ENCODE peak calls at places on chromosomes 6 and 20, in nine cellular contexts. D is fibroblast of lung, H is mucosa of descending colon, V is ovary, Z is prostate gland, M is pancreas, S is brain microvascular endothelial cell, Q is body of pancreas, W is Peyer's patch. X is an unnamed sample.

GRCh38 chr6:152267967-152268845 is 369.0 kb downstream of the SYNE1 start:
- DNase-seq in D (peak), H (no peak), V (peak), Z (no peak), M (no peak), S (no peak), Q (peak), W (no peak), X (no peak)

GRCh38 chr6:108847738-108848115 is 495 bp upstream of the ARMC2 start:
- DNase-seq in D (no peak), H (no peak), V (no peak), Z (no peak), M (no peak), S (no peak), Q (no peak), W (no peak), X (no peak)

GRCh38 chr20:38272961-38273360 is 12.4 kb upstream of the KIAA1755 start:
- DNase-seq in D (peak), H (no peak), V (no peak), Z (no peak), M (no peak), S (peak), Q (no peak), W (peak), X (no peak)

GRCh38 chr20:51122931-51123658 is 100.2 kb upstream of the KCNG1 start:
- DNase-seq in D (no peak), H (no peak), V (no peak), Z (peak), M (no peak), S (no peak), Q (no peak), W (no peak), X (no peak)

GRCh38 chr6:20301256-20301655 is 89.0 kb upstream of the MBOAT1 start:
- DNase-seq in D (no peak), H (no peak), V (no peak), Z (no peak), M (no peak), S (no peak), Q (no peak), W (no peak), X (no peak)

GRCh38 chr6:35477028-35477427 is 8.8 kb downstream of the RPL10A start:
- DNase-seq in D (no peak), H (no peak), V (no peak), Z (no peak), M (no peak), S (no peak), Q (no peak), W (no peak), X (no peak)

GRCh38 chr20:9590189-9590588 is 75.8 kb downstream of the LAMP5 start:
- DNase-seq in D (peak), H (no peak), V (no peak), Z (no peak), M (no peak), S (peak), Q (peak), W (no peak), X (no peak)

GRCh38 chr6:32087574-32088486 is 21.3 kb downstream of the TNXB start:
- DNase-seq in D (peak), H (peak), V (peak), Z (peak), M (peak), S (peak), Q (peak), W (peak), X (no peak)

GRCh38 chr20:46671866-46672542 is 17.2 kb downstream of the TP53RK start:
- DNase-seq in D (no peak), H (no peak), V (no peak), Z (no peak), M (no peak), S (no peak), Q (no peak), W (no peak), X (no peak)

GRCh38 chr6:12890171-12890790 is 173.7 kb downstream of the PHACTR1 start:
- DNase-seq in D (no peak), H (no peak), V (no peak), Z (no peak), M (no peak), S (no peak), Q (peak), W (peak), X (no peak)

GRCh38 chr20:62123450-62124118 is 1.3 kb downstream of the LSM14B start:
- DNase-seq in D (peak), H (no peak), V (no peak), Z (no peak), M (no peak), S (peak), Q (no peak), W (no peak), X (no peak)

GRCh38 chr6:63476302-63476701 is 96.0 kb upstream of the LOC128125822 start:
- DNase-seq in D (no peak), H (no peak), V (no peak), Z (no peak), M (no peak), S (no peak), Q (peak), W (no peak), X (no peak)

GRCh38 chr20:21936720-21937380 is 231.4 kb downstream of the PAX1 start:
- DNase-seq in D (no peak), H (no peak), V (no peak), Z (no peak), M (no peak), S (no peak), Q (no peak), W (no peak), X (no peak)

GRCh38 chr6:54846857-54847721 is 518 bp downstream of the FAM83B start:
- DNase-seq in D (no peak), H (peak), V (no peak), Z (peak), M (peak), S (no peak), Q (peak), W (no peak), X (no peak)

GRCh38 chr6:69866351-69867074 is at the start of gene COL19A1:
- DNase-seq in D (no peak), H (peak), V (no peak), Z (no peak), M (peak), S (no peak), Q (peak), W (peak), X (no peak)

GRCh38 chr6:133889557-133890301 is 816 bp downstream of the TCF21 start:
- DNase-seq in D (peak), H (no peak), V (peak), Z (no peak), M (no peak), S (no peak), Q (no peak), W (no peak), X (no peak)

GRCh38 chr20:6975326-6975725 is 207.8 kb downstream of the BMP2 start:
- DNase-seq in D (no peak), H (no peak), V (no peak), Z (no peak), M (no peak), S (no peak), Q (no peak), W (no peak), X (no peak)

GRCh38 chr6:1910621-1911407 is 301.1 kb downstream of the FOXC1 start:
- DNase-seq in D (no peak), H (no peak), V (no peak), Z (no peak), M (no peak), S (no peak), Q (no peak), W (no peak), X (no peak)

GRCh38 chr20:17747431-17747846 is 47.7 kb downstream of the BANF2 start:
- DNase-seq in D (peak), H (no peak), V (no peak), Z (no peak), M (peak), S (peak), Q (peak), W (no peak), X (peak)

GRCh38 chr6:1636971-1637871 is 27.5 kb downstream of the FOXC1 start:
- DNase-seq in D (no peak), H (no peak), V (no peak), Z (no peak), M (no peak), S (no peak), Q (peak), W (peak), X (no peak)

GRCh38 chr20:61528591-61528990 is 276.5 kb downstream of the CDH4 start:
- DNase-seq in D (no peak), H (no peak), V (no peak), Z (no peak), M (no peak), S (no peak), Q (no peak), W (no peak), X (no peak)

GRCh38 chr20:46752639-46753235 is 43.3 kb downstream of the SLC2A10 start:
- DNase-seq in D (peak), H (peak), V (peak), Z (peak), M (peak), S (peak), Q (peak), W (peak), X (no peak)

GRCh38 chr6:21522007-21522758 is 71.4 kb upstream of the SOX4 start:
- DNase-seq in D (no peak), H (no peak), V (no peak), Z (no peak), M (no peak), S (no peak), Q (no peak), W (no peak), X (no peak)

GRCh38 chr6:75409286-75409685 is 84.3 kb downstream of the FILIP1 start:
- DNase-seq in D (peak), H (no peak), V (no peak), Z (no peak), M (no peak), S (no peak), Q (no peak), W (no peak), X (no peak)

GRCh38 chr20:40686434-40686882 is 2.6 kb downstream of the MAFB start:
- DNase-seq in D (no peak), H (no peak), V (no peak), Z (no peak), M (no peak), S (no peak), Q (peak), W (no peak), X (no peak)
- H3K4me3 ChIP-seq in D (peak), H (no peak), V (peak), Z (peak), M (peak), S (no peak), Q (no peak), W (peak), X (no peak)

GRCh38 chr6:53795254-53795701 is 473 bp downstream of the LRRC1 start:
- DNase-seq in D (no peak), H (no peak), V (no peak), Z (peak), M (peak), S (no peak), Q (peak), W (peak), X (no peak)

GRCh38 chr6:53795702-53796450 is 1.1 kb downstream of the LRRC1 start:
- DNase-seq in D (no peak), H (peak), V (no peak), Z (peak), M (peak), S (no peak), Q (peak), W (peak), X (no peak)

GRCh38 chr6:53794073-53794719 is 609 bp upstream of the LRRC1 start:
- DNase-seq in D (peak), H (peak), V (peak), Z (peak), M (peak), S (peak), Q (peak), W (peak), X (peak)

GRCh38 chr6:53793318-53793975 is 1.4 kb upstream of the LRRC1 start:
- DNase-seq in D (peak), H (peak), V (peak), Z (peak), M (peak), S (peak), Q (peak), W (peak), X (no peak)

DNA sequence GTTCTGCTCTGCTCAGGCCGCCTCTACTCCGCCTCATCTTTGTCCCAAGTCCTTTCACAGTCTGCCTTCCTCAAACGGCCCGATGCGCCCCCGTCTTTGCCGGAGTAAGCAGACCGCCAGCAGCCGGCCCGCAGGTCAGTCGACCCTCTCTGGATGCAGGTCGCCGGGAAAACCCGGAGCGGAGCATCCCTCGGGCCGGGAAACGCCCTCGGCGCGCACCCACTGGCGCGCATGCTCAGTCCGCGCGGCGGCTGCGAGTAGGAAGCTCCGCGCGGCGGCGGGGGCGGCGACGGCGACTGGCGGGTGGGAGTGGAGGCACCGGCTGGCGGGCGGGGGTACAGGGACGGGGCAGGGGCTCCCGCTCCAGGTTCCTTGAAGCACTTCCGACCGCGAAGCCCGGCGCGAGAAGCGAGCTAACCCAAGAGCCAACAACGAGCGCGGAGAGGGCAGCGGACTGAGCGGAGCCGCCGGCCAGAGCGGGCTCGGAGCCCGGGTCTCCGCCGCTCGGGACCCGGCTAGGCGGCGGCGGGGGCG is at the start of gene LRRC1:
- DNase-seq in D (peak), H (peak), V (peak), Z (peak), M (peak), S (peak), Q (peak), W (peak), X (no peak)
- H3K4me3 ChIP-seq in D (peak), H (peak), V (peak), Z (peak), M (peak), S (peak), Q (peak), W (peak), X (peak)

DNA sequence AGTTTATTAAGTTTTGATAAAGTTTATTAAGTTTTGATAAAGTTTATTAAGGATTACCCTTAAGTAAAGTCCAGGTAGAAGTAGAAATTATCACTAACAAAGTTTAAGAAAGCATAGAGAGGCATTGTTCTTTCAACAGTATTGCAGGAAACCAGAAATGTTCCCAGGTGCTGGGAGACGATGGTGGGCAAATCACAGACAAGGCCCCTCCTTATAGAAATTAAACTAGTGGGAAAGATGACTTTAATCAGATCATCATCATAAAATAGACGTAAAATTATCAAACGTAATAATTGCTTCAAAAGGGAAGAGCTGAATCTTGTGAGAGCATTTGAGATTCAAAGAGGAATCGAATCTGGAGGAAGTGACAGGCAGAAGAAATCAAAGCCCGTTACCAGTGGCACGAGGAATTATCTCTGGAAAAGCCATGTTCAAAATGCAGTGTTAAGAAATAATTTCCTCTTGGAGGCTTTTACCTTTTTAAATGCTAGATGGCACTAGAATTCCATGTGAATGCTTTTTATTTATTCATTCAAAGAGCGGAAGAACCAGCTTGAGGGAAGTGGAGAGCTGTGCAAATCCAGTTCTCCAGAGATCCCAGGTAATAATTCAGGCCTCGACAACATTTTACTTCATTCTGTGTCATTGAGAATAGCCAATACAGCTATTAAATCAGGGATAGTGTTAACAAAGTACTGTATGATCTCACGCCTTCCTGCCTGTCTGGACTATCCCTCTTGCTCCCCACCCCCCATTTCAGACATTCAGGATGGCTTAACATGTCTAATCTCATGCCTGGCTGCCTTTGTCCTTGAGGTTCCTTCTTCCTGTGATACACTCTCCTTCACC is 1.0 kb upstream of the APMAP start:
- DNase-seq in D (peak), H (no peak), V (no peak), Z (no peak), M (no peak), S (no peak), Q (no peak), W (no peak), X (peak)
- H3K4me3 ChIP-seq in D (peak), H (no peak), V (peak), Z (peak), M (peak), S (no peak), Q (no peak), W (peak), X (peak)

DNA sequence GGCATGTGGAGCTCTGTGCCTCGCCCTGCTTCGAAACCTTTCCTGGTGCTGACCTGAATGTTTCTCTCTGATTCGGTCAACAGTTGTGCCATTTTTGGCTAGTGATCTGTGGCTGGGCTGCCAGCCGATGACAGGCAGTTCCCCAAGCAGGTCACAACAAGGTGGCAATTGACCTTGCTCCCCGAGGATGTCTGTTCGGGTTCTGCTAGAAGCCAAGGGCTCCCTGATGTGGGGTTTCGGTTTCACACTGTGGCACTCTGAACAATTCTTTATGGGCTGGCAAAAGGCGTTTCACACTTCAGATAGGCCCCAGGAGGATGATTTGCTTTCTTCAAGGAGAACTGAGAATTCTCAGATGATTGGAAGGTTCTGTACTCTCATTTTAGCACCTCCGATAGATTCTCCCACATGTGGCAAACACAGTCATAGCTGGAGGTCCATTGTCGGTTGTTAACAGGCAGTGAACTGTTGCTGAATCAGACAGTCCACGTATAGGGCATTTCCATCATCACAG is 135.6 kb downstream of the SLC24A3 start:
- DNase-seq in D (no peak), H (no peak), V (no peak), Z (no peak), M (no peak), S (no peak), Q (no peak), W (no peak), X (no peak)
- H3K4me3 ChIP-seq in D (no peak), H (no peak), V (no peak), Z (no peak), M (no peak), S (no peak), Q (no peak), W (no peak), X (no peak)

GRCh38 chr20:49281059-49281912 is 3.4 kb upstream of the ZNFX1 start:
- DNase-seq in D (peak), H (no peak), V (no peak), Z (no peak), M (no peak), S (peak), Q (no peak), W (no peak), X (no peak)

GRCh38 chr20:49279677-49280462 is 2.0 kb upstream of the ZNFX1 start:
- DNase-seq in D (peak), H (no peak), V (no peak), Z (no peak), M (no peak), S (no peak), Q (no peak), W (no peak), X (no peak)

GRCh38 chr20:49278817-49279676 is 1.2 kb upstream of the ZNFX1 start:
- DNase-seq in D (no peak), H (peak), V (no peak), Z (no peak), M (no peak), S (peak), Q (peak), W (peak), X (no peak)

GRCh38 chr20:49281913-49282467 is 4.1 kb upstream of the ZNFX1 start:
- DNase-seq in D (no peak), H (no peak), V (no peak), Z (no peak), M (no peak), S (no peak), Q (no peak), W (no peak), X (no peak)

GRCh38 chr20:49280463-49281058 is 2.7 kb upstream of the ZNFX1 start:
- DNase-seq in D (no peak), H (no peak), V (no peak), Z (no peak), M (no peak), S (no peak), Q (no peak), W (no peak), X (no peak)
- H3K4me3 ChIP-seq in D (peak), H (no peak), V (no peak), Z (peak), M (no peak), S (peak), Q (no peak), W (no peak), X (peak)

X was measured in AG09309.